ENCODE peak calls at places on chromosomes 6 and 20, in nine cellular contexts. W is sigmoid colon, P is prostate gland, L is endothelial cell of umbilical vein, H is breast epithelium, Q is HCT116, B is transverse colon, Z is GM12892, I is stomach. N is an unnamed sample.

GRCh38 chr6:33201147-33201545 is 479 bp downstream of the SLC39A7 start:
- DNase-seq in W (no peak), P (no peak), L (no peak), H (no peak), Q (no peak), B (no peak), Z (no peak), I (no peak), N (peak)

GRCh38 chr6:50818673-50819072 is at the start of gene TFAP2B:
- DNase-seq in W (no peak), P (no peak), L (no peak), H (no peak), Q (no peak), B (no peak), Z (no peak), I (no peak), N (no peak)

GRCh38 chr6:145349950-145350510 is 385.3 kb downstream of the EPM2A start:
- DNase-seq in W (no peak), P (no peak), L (no peak), H (no peak), Q (no peak), B (no peak), Z (no peak), I (no peak), N (no peak)

GRCh38 chr6:82144852-82145332 is 102.7 kb downstream of the IBTK start:
- DNase-seq in W (no peak), P (no peak), L (peak), H (no peak), Q (peak), B (peak), Z (no peak), I (peak), N (no peak)

GRCh38 chr20:34129518-34130162 is 17.6 kb upstream of the EIF2S2 start:
- DNase-seq in W (peak), P (peak), L (peak), H (no peak), Q (peak), B (peak), Z (peak), I (peak), N (peak)

GRCh38 chr20:60254901-60255411 is 296.7 kb downstream of the CDH26 start:
- DNase-seq in W (no peak), P (no peak), L (no peak), H (no peak), Q (no peak), B (no peak), Z (no peak), I (no peak), N (no peak)

GRCh38 chr20:34947336-34947735 is 8.3 kb downstream of the GSS start:
- DNase-seq in W (no peak), P (no peak), L (no peak), H (no peak), Q (no peak), B (no peak), Z (no peak), I (no peak), N (no peak)

GRCh38 chr6:82397962-82398692 is 34.5 kb downstream of the TPBG start:
- DNase-seq in W (no peak), P (no peak), L (no peak), H (no peak), Q (no peak), B (no peak), Z (no peak), I (no peak), N (no peak)

GRCh38 chr6:20572940-20573339 is 38.7 kb downstream of the CDKAL1 start:
- DNase-seq in W (no peak), P (no peak), L (peak), H (no peak), Q (no peak), B (no peak), Z (no peak), I (no peak), N (no peak)

GRCh38 chr20:17227199-17227535 is 327 bp downstream of the PCSK2 start:
- DNase-seq in W (no peak), P (no peak), L (no peak), H (no peak), Q (no peak), B (no peak), Z (no peak), I (no peak), N (no peak)

GRCh38 chr6:15535495-15536200 is 127.2 kb downstream of the DTNBP1 start:
- DNase-seq in W (peak), P (no peak), L (no peak), H (no peak), Q (no peak), B (no peak), Z (no peak), I (no peak), N (no peak)

GRCh38 chr6:7787137-7787575 is 61.3 kb downstream of the BMP6 start:
- DNase-seq in W (peak), P (peak), L (peak), H (no peak), Q (no peak), B (peak), Z (no peak), I (no peak), N (no peak)

GRCh38 chr6:52566201-52566600 is 10.7 kb downstream of the TRAM2 start:
- DNase-seq in W (no peak), P (no peak), L (no peak), H (no peak), Q (no peak), B (no peak), Z (no peak), I (no peak), N (no peak)

GRCh38 chr20:25408890-25409289 is 1.4 kb downstream of the GINS1 start:
- DNase-seq in W (no peak), P (no peak), L (no peak), H (no peak), Q (no peak), B (no peak), Z (no peak), I (no peak), N (no peak)

GRCh38 chr6:6927437-6928361 is 180.1 kb upstream of the RREB1 start:
- DNase-seq in W (no peak), P (no peak), L (no peak), H (no peak), Q (no peak), B (no peak), Z (peak), I (no peak), N (peak)

GRCh38 chr20:49630396-49630951 is 62.5 kb upstream of the PTGIS start:
- DNase-seq in W (no peak), P (no peak), L (no peak), H (no peak), Q (no peak), B (no peak), Z (peak), I (no peak), N (no peak)

GRCh38 chr20:49633643-49634042 is 65.7 kb upstream of the PTGIS start:
- DNase-seq in W (no peak), P (no peak), L (no peak), H (no peak), Q (no peak), B (no peak), Z (no peak), I (no peak), N (no peak)

GRCh38 chr20:49631074-49631716 is 63.3 kb upstream of the PTGIS start:
- DNase-seq in W (no peak), P (no peak), L (no peak), H (no peak), Q (no peak), B (no peak), Z (no peak), I (no peak), N (no peak)

GRCh38 chr20:49633023-49633422 is 65.1 kb upstream of the PTGIS start:
- DNase-seq in W (no peak), P (no peak), L (no peak), H (no peak), Q (no peak), B (no peak), Z (no peak), I (no peak), N (no peak)

GRCh38 chr20:49631856-49632418 is 64.0 kb upstream of the PTGIS start:
- DNase-seq in W (no peak), P (no peak), L (no peak), H (no peak), Q (no peak), B (no peak), Z (no peak), I (no peak), N (no peak)
- TF ChIP-seq POLR2AphosphoS5 in W (no peak), P (no peak), L (peak), H (no peak), Q (no peak), B (no peak), Z (peak), I (no peak), N (peak)

GRCh38 chr6:12065321-12066140 is 53.4 kb downstream of the HIVEP1 start:
- DNase-seq in W (no peak), P (no peak), L (no peak), H (no peak), Q (no peak), B (no peak), Z (no peak), I (no peak), N (no peak)
- TF ChIP-seq POLR2A in W (no peak), P (no peak), L (no peak), H (no peak), Q (no peak), B (no peak), Z (peak), I (no peak), N (no peak)

DNA sequence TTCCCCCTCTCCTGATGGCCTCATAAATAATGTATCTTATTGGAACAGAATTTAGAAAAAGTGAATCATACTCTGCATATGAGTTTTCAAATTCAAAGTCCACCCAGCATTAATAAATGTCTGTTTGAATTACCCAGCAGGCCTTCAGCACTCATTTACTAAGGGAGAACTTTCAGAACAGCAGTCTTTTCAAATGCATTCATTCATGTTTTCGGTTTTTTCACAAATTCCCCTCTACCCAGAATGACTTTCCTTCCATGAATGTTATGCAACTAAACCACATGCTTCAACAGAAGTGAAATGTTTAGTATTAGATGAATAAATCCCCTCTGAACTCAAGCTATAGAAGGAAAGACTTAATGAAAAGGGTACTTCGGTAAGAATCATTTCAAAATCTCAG is 92.4 kb downstream of the RTN4IP1 start:
- DNase-seq in W (no peak), P (no peak), L (no peak), H (no peak), Q (no peak), B (no peak), Z (no peak), I (no peak), N (no peak)
- TF ChIP-seq POLR2AphosphoS5 in W (no peak), P (no peak), L (no peak), H (no peak), Q (no peak), B (no peak), Z (no peak), I (no peak), N (no peak)

GRCh38 chr6:133067960-133068359 is 173.2 kb upstream of the EYA4 start:
- DNase-seq in W (no peak), P (no peak), L (no peak), H (no peak), Q (no peak), B (no peak), Z (no peak), I (no peak), N (no peak)

GRCh38 chr6:133062702-133063319 is 178.3 kb upstream of the EYA4 start:
- DNase-seq in W (no peak), P (no peak), L (no peak), H (no peak), Q (no peak), B (no peak), Z (no peak), I (no peak), N (no peak)

GRCh38 chr6:133057352-133057751 is 183.8 kb upstream of the EYA4 start:
- DNase-seq in W (no peak), P (no peak), L (no peak), H (no peak), Q (no peak), B (no peak), Z (no peak), I (no peak), N (no peak)

DNA sequence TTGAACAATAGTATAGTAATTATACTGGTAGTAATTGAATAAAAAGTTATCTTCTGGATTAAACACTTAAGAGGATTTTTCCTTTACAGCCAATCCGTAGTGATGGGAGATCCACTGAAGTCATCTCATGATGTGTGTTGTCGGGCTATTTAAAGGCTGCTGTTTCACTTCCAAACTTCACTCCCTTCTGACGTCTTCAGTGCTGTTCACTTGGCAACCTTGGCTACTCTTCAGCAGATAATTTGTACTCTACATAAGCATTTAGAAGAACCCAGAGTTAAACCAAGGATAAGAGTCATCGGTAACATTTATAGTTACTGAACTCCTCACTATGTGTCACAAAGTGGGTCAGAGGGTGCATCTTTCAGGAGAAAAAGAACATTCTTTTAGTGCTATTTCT is 179.1 kb upstream of the EYA4 start:
- DNase-seq in W (no peak), P (no peak), L (no peak), H (no peak), Q (no peak), B (no peak), Z (no peak), I (no peak), N (no peak)
- TF ChIP-seq POLR2A in W (no peak), P (no peak), L (no peak), H (no peak), Q (no peak), B (no peak), Z (no peak), I (no peak), N (no peak)

DNA sequence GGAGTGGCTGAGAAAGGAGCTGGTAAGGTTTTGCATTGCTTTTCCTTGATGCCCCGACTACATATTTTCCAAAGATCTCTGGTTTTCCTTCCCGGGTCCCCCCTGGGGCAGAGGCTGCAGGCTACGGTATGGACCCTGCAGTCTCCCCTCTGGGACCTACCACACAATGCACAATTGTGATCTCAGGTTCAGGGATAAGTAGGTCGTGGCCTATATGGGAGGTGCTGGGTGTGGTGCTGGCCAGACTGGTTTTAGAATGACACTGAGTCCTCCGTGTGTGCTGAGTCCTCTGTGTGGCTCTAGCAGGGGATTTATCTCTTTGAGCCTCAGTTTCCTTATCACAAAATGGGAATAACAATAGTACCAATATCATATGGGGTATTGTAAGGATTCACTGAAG is 376 bp downstream of the C20orf202 start:
- DNase-seq in W (no peak), P (no peak), L (no peak), H (no peak), Q (no peak), B (peak), Z (no peak), I (no peak), N (no peak)
- TF ChIP-seq POLR2AphosphoS5 in W (no peak), P (no peak), L (no peak), H (no peak), Q (no peak), B (no peak), Z (no peak), I (no peak), N (no peak)